ENCODE peak calls at places on chromosomes 5 and 9, in nine cellular contexts. One of them, this sample, is unnamed. For H3K4me1, the result is how much of the 10 kb centered on the place peaks cover.

GRCh38 chr9:35519697-35520403 is 29.9 kb downstream of the RUSC2 start:
- DNase-seq in pancreas: no peak
- DNase-seq in OCI-LY7: no peak
- DNase-seq in HepG2: no peak
- DNase-seq in kidney: no peak
- DNase-seq in heart left ventricle: no peak
- DNase-seq in IMR-90: no peak
- DNase-seq in transverse colon: no peak
- DNase-seq in H1: no peak
- DNase-seq in this sample: no peak

GRCh38 chr5:134819404-134819963 is 26.3 kb upstream of the C5orf24 start:
- DNase-seq in pancreas: no peak
- DNase-seq in OCI-LY7: no peak
- DNase-seq in HepG2: no peak
- DNase-seq in kidney: no peak
- DNase-seq in heart left ventricle: no peak
- DNase-seq in IMR-90: no peak
- DNase-seq in transverse colon: no peak
- DNase-seq in H1: no peak
- DNase-seq in this sample: no peak

GRCh38 chr5:74626386-74627222 is 13.9 kb downstream of the ENC1 start:
- DNase-seq in pancreas: no peak
- DNase-seq in OCI-LY7: no peak
- DNase-seq in HepG2: no peak
- DNase-seq in kidney: no peak
- DNase-seq in heart left ventricle: no peak
- DNase-seq in IMR-90: no peak
- DNase-seq in transverse colon: no peak
- DNase-seq in H1: no peak
- DNase-seq in this sample: peak

GRCh38 chr5:50923768-50924113 is 257.3 kb downstream of the PARP8 start:
- DNase-seq in pancreas: no peak
- DNase-seq in OCI-LY7: no peak
- DNase-seq in HepG2: no peak
- DNase-seq in kidney: peak
- DNase-seq in heart left ventricle: no peak
- DNase-seq in IMR-90: no peak
- DNase-seq in transverse colon: no peak
- DNase-seq in H1: no peak
- DNase-seq in this sample: no peak

GRCh38 chr9:93655621-93656425 is 79.4 kb downstream of the PHF2 start:
- DNase-seq in pancreas: peak
- DNase-seq in OCI-LY7: no peak
- DNase-seq in HepG2: no peak
- DNase-seq in kidney: peak
- DNase-seq in heart left ventricle: peak
- DNase-seq in IMR-90: no peak
- DNase-seq in transverse colon: peak
- DNase-seq in H1: no peak
- DNase-seq in this sample: no peak

GRCh38 chr5:156475831-156476551 is 149.0 kb downstream of the SGCD start:
- DNase-seq in pancreas: no peak
- DNase-seq in OCI-LY7: no peak
- DNase-seq in HepG2: no peak
- DNase-seq in kidney: no peak
- DNase-seq in heart left ventricle: no peak
- DNase-seq in IMR-90: peak
- DNase-seq in transverse colon: peak
- DNase-seq in H1: peak
- DNase-seq in this sample: no peak

GRCh38 chr5:172235827-172236749 is 42.1 kb downstream of the EFCAB9 start:
- DNase-seq in pancreas: no peak
- DNase-seq in OCI-LY7: no peak
- DNase-seq in HepG2: peak
- DNase-seq in kidney: no peak
- DNase-seq in heart left ventricle: no peak
- DNase-seq in IMR-90: peak
- DNase-seq in transverse colon: peak
- DNase-seq in H1: no peak
- DNase-seq in this sample: peak

GRCh38 chr5:9621379-9621903 is 8.7 kb downstream of the TAS2R1 start:
- DNase-seq in pancreas: no peak
- DNase-seq in OCI-LY7: no peak
- DNase-seq in HepG2: no peak
- DNase-seq in kidney: no peak
- DNase-seq in heart left ventricle: no peak
- DNase-seq in IMR-90: peak
- DNase-seq in transverse colon: no peak
- DNase-seq in H1: no peak
- DNase-seq in this sample: peak

GRCh38 chr5:170162631-170163321 is 57.1 kb downstream of the FOXI1 start:
- DNase-seq in pancreas: no peak
- DNase-seq in OCI-LY7: no peak
- DNase-seq in HepG2: no peak
- DNase-seq in kidney: no peak
- DNase-seq in heart left ventricle: no peak
- DNase-seq in IMR-90: no peak
- DNase-seq in transverse colon: no peak
- DNase-seq in H1: no peak
- DNase-seq in this sample: no peak

GRCh38 chr9:37905776-37906175 is 1.8 kb upstream of the SLC25A51 start:
- DNase-seq in pancreas: no peak
- DNase-seq in OCI-LY7: no peak
- DNase-seq in HepG2: no peak
- DNase-seq in kidney: no peak
- DNase-seq in heart left ventricle: no peak
- DNase-seq in IMR-90: no peak
- DNase-seq in transverse colon: no peak
- DNase-seq in H1: no peak
- DNase-seq in this sample: no peak

GRCh38 chr5:96326902-96327301 is 106.1 kb downstream of the PCSK1 start:
- DNase-seq in pancreas: no peak
- DNase-seq in OCI-LY7: no peak
- DNase-seq in HepG2: no peak
- DNase-seq in kidney: no peak
- DNase-seq in heart left ventricle: no peak
- DNase-seq in IMR-90: no peak
- DNase-seq in transverse colon: no peak
- DNase-seq in H1: no peak
- DNase-seq in this sample: no peak

GRCh38 chr5:52282647-52283046 is 505.1 kb upstream of the ITGA1 start:
- DNase-seq in pancreas: no peak
- DNase-seq in OCI-LY7: no peak
- DNase-seq in HepG2: no peak
- DNase-seq in kidney: no peak
- DNase-seq in heart left ventricle: no peak
- DNase-seq in IMR-90: no peak
- DNase-seq in transverse colon: no peak
- DNase-seq in H1: no peak
- DNase-seq in this sample: no peak

GRCh38 chr9:752201-752600 is 89.3 kb upstream of the DMRT1 start:
- DNase-seq in pancreas: no peak
- DNase-seq in OCI-LY7: no peak
- DNase-seq in HepG2: no peak
- DNase-seq in kidney: no peak
- DNase-seq in heart left ventricle: no peak
- DNase-seq in IMR-90: peak
- DNase-seq in transverse colon: no peak
- DNase-seq in H1: no peak
- DNase-seq in this sample: no peak
- H3K4me1 ChIP-seq in pancreas: under half
- H3K4me1 ChIP-seq in OCI-LY7: under half
- H3K4me1 ChIP-seq in HepG2: under half
- H3K4me1 ChIP-seq in kidney: under half
- H3K4me1 ChIP-seq in heart left ventricle: under half
- H3K4me1 ChIP-seq in IMR-90: under half
- H3K4me1 ChIP-seq in transverse colon: under half
- H3K4me1 ChIP-seq in H1: under half
- H3K4me1 ChIP-seq in this sample: under half

DNA sequence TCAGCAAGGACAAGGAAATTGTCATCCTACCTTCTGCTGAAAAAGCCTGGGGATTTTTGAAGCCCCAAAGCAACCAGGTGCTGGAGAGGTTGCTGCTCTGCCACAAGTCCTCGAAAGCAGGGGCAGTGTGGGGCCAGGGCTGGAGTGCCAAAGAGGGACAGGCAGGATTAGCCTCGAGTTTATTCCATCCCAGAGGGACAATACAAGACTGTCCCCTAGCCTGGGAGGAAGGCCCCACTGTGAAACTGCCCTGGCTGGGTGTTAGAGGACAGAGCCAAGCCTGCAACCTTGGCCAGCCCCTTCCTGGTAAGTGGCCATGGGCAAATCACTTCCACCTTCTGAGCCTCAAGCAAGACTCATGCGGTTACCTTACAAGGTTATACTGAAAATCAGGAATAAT is 55.1 kb downstream of the WHRN start:
- DNase-seq in pancreas: no peak
- DNase-seq in OCI-LY7: no peak
- DNase-seq in HepG2: no peak
- DNase-seq in kidney: peak
- DNase-seq in heart left ventricle: no peak
- DNase-seq in IMR-90: no peak
- DNase-seq in transverse colon: no peak
- DNase-seq in H1: no peak
- DNase-seq in this sample: no peak
- H3K4me1 ChIP-seq in pancreas: under half
- H3K4me1 ChIP-seq in OCI-LY7: under half
- H3K4me1 ChIP-seq in HepG2: under half
- H3K4me1 ChIP-seq in kidney: under half
- H3K4me1 ChIP-seq in heart left ventricle: under half
- H3K4me1 ChIP-seq in IMR-90: under half
- H3K4me1 ChIP-seq in transverse colon: under half
- H3K4me1 ChIP-seq in H1: under half
- H3K4me1 ChIP-seq in this sample: under half

GRCh38 chr9:137353223-137354152 is 51.4 kb upstream of the NRARP start:
- DNase-seq in pancreas: no peak
- DNase-seq in OCI-LY7: no peak
- DNase-seq in HepG2: no peak
- DNase-seq in kidney: peak
- DNase-seq in heart left ventricle: peak
- DNase-seq in IMR-90: no peak
- DNase-seq in transverse colon: no peak
- DNase-seq in H1: no peak
- DNase-seq in this sample: no peak

GRCh38 chr9:137354153-137354844 is 52.2 kb upstream of the NRARP start:
- DNase-seq in pancreas: no peak
- DNase-seq in OCI-LY7: no peak
- DNase-seq in HepG2: no peak
- DNase-seq in kidney: no peak
- DNase-seq in heart left ventricle: peak
- DNase-seq in IMR-90: no peak
- DNase-seq in transverse colon: no peak
- DNase-seq in H1: no peak
- DNase-seq in this sample: no peak

GRCh38 chr9:137355445-137356365 is 53.6 kb upstream of the NRARP start:
- DNase-seq in pancreas: no peak
- DNase-seq in OCI-LY7: no peak
- DNase-seq in HepG2: no peak
- DNase-seq in kidney: no peak
- DNase-seq in heart left ventricle: no peak
- DNase-seq in IMR-90: peak
- DNase-seq in transverse colon: no peak
- DNase-seq in H1: no peak
- DNase-seq in this sample: no peak

GRCh38 chr9:137357166-137357565 is 55.1 kb upstream of the NRARP start:
- DNase-seq in pancreas: no peak
- DNase-seq in OCI-LY7: no peak
- DNase-seq in HepG2: no peak
- DNase-seq in kidney: no peak
- DNase-seq in heart left ventricle: no peak
- DNase-seq in IMR-90: peak
- DNase-seq in transverse colon: no peak
- DNase-seq in H1: no peak
- DNase-seq in this sample: no peak

GRCh38 chr9:137354845-137355420 is 52.9 kb upstream of the NRARP start:
- DNase-seq in pancreas: no peak
- DNase-seq in OCI-LY7: no peak
- DNase-seq in HepG2: no peak
- DNase-seq in kidney: no peak
- DNase-seq in heart left ventricle: no peak
- DNase-seq in IMR-90: no peak
- DNase-seq in transverse colon: no peak
- DNase-seq in H1: no peak
- DNase-seq in this sample: no peak
- H3K4me1 ChIP-seq in pancreas: under half
- H3K4me1 ChIP-seq in OCI-LY7: under half
- H3K4me1 ChIP-seq in HepG2: under half
- H3K4me1 ChIP-seq in kidney: under half
- H3K4me1 ChIP-seq in heart left ventricle: under half
- H3K4me1 ChIP-seq in IMR-90: under half
- H3K4me1 ChIP-seq in transverse colon: under half
- H3K4me1 ChIP-seq in H1: under half
- H3K4me1 ChIP-seq in this sample: under half

GRCh38 chr9:121297414-121297813 is 29.5 kb downstream of the GSN start:
- DNase-seq in pancreas: no peak
- DNase-seq in OCI-LY7: no peak
- DNase-seq in HepG2: no peak
- DNase-seq in kidney: no peak
- DNase-seq in heart left ventricle: no peak
- DNase-seq in IMR-90: no peak
- DNase-seq in transverse colon: no peak
- DNase-seq in H1: no peak
- DNase-seq in this sample: no peak

GRCh38 chr9:121298016-121298538 is 30.1 kb downstream of the GSN start:
- DNase-seq in pancreas: no peak
- DNase-seq in OCI-LY7: no peak
- DNase-seq in HepG2: peak
- DNase-seq in kidney: no peak
- DNase-seq in heart left ventricle: no peak
- DNase-seq in IMR-90: no peak
- DNase-seq in transverse colon: no peak
- DNase-seq in H1: no peak
- DNase-seq in this sample: no peak

GRCh38 chr9:121299125-121299466 is 31.1 kb downstream of the GSN start:
- DNase-seq in pancreas: peak
- DNase-seq in OCI-LY7: no peak
- DNase-seq in HepG2: no peak
- DNase-seq in kidney: peak
- DNase-seq in heart left ventricle: no peak
- DNase-seq in IMR-90: no peak
- DNase-seq in transverse colon: no peak
- DNase-seq in H1: no peak
- DNase-seq in this sample: no peak

GRCh38 chr9:121299467-121300282 is 31.7 kb downstream of the GSN start:
- DNase-seq in pancreas: peak
- DNase-seq in OCI-LY7: no peak
- DNase-seq in HepG2: no peak
- DNase-seq in kidney: peak
- DNase-seq in heart left ventricle: peak
- DNase-seq in IMR-90: no peak
- DNase-seq in transverse colon: peak
- DNase-seq in H1: no peak
- DNase-seq in this sample: peak

DNA sequence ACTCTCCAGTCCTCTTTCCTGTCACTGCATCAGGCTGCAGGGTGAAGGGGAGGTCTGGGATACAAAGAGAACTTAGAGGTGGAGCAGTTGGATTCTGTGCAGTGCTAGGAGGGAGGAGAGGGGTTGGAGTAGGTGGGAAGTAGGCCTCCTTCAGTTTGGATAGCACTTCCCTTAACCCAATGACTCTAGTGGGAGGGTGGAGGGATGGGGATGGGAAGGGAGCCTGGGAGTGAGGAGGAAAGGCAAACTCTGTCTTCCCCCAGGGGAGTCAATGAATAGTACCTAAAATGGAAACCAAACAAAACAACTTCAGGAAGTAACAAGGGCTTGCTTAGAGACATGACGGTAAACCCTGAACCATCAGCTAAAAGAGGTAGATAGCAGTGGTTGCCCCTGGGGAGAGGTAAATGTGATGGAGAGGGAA is 30.7 kb downstream of the GSN start:
- DNase-seq in pancreas: no peak
- DNase-seq in OCI-LY7: no peak
- DNase-seq in HepG2: peak
- DNase-seq in kidney: no peak
- DNase-seq in heart left ventricle: no peak
- DNase-seq in IMR-90: no peak
- DNase-seq in transverse colon: no peak
- DNase-seq in H1: no peak
- DNase-seq in this sample: no peak
- H3K4me1 ChIP-seq in pancreas: under half
- H3K4me1 ChIP-seq in OCI-LY7: under half
- H3K4me1 ChIP-seq in HepG2: half or more
- H3K4me1 ChIP-seq in kidney: under half
- H3K4me1 ChIP-seq in heart left ventricle: half or more
- H3K4me1 ChIP-seq in IMR-90: under half
- H3K4me1 ChIP-seq in transverse colon: half or more
- H3K4me1 ChIP-seq in H1: under half
- H3K4me1 ChIP-seq in this sample: under half

This sample was measured in small intestine.